ENCODE peak calls at places on chromosome 17, in eight cellular contexts. A is retina; P is body of pancreas; Q is effector CD4-positive, alpha-beta T cell; C is EL; U is NCI-H345; G is kidney glomerular epithelial cell; O is RPMI7951. F is an unnamed sample.
A peak's percentile ranks its signal among the peaks of the same experiment; 100 is the strongest.

GRCh38 chr17:41308918-41309359 is at the start of gene KRTAP16-1:
- DNase-seq in G (no peak), P (no peak), O (no peak), Q (peak; percentile 44), C (no peak), A (no peak), U (no peak), F (peak; percentile 9)

GRCh38 chr17:47240806-47241205 is 12.8 kb upstream of the ITGB3 start:
- DNase-seq in P (peak; percentile 22), A (no peak), U (no peak), O (no peak), C (no peak), Q (no peak), G (no peak), F (no peak)

GRCh38 chr17:751269-752001 is 629 bp downstream of the GEMIN4 start:
- DNase-seq in P (peak; percentile 40), U (no peak), C (peak; percentile 66), Q (peak; percentile 46), A (peak; percentile 15), G (no peak), O (peak; percentile 35), F (peak; percentile 31)

GRCh38 chr17:71980171-71980570 is 140.6 kb upstream of the SOX9 start:
- DNase-seq in G (no peak), Q (no peak), C (peak; percentile 26), A (no peak), U (no peak), O (peak; percentile 7), P (no peak), F (no peak)

GRCh38 chr17:78940708-78941107 is 15.5 kb upstream of the TIMP2 start:
- DNase-seq in P (no peak), C (peak; percentile 59), U (no peak), O (no peak), A (no peak), G (peak; percentile 45), Q (no peak), F (no peak)

GRCh38 chr17:30378191-30378796 is 433 bp upstream of the CPD start:
- DNase-seq in U (peak; percentile 31), Q (peak; percentile 37), C (peak; percentile 31), A (no peak), O (peak; percentile 23), G (no peak), P (peak; percentile 25), F (peak; percentile 39)

GRCh38 chr17:72407336-72408121 is 286.7 kb downstream of the SOX9 start:
- DNase-seq in P (peak; percentile 88), C (peak; percentile 98), O (peak; percentile 98), U (peak; percentile 96), Q (no peak), A (peak; percentile 65), G (peak; percentile 92), F (no peak)

GRCh38 chr17:55672585-55673501 is 49.8 kb downstream of the TMEM100 start:
- DNase-seq in G (no peak), P (peak; percentile 20), A (no peak), Q (no peak), U (no peak), C (no peak), O (no peak), F (no peak)

GRCh38 chr17:27630607-27631408 is at the start of gene LGALS9:
- DNase-seq in U (no peak), P (peak; percentile 69), A (no peak), Q (no peak), G (no peak), C (peak; percentile 59), O (peak; percentile 72), F (no peak)